ENCODE peak calls at places on chromosomes 12 and 14, in ten cellular contexts. One of them, this sample, is unnamed.

GRCh38 chr14:96415559-96415958 is 23.6 kb downstream of the AK7 start:
- DNase-seq in left ventricle myocardium inferior: no peak
- DNase-seq in sigmoid colon: no peak
- DNase-seq in IMR-90: no peak
- DNase-seq in stomach: no peak
- DNase-seq in spleen: no peak
- DNase-seq in neural progenitor cell: no peak
- DNase-seq in SK-N-MC: no peak
- DNase-seq in tibial artery: no peak
- DNase-seq in astrocyte: no peak
- DNase-seq in this sample: no peak

GRCh38 chr14:29016050-29016900 is 249.7 kb downstream of the FOXG1 start:
- DNase-seq in left ventricle myocardium inferior: no peak
- DNase-seq in sigmoid colon: no peak
- DNase-seq in IMR-90: peak; percentile 51
- DNase-seq in stomach: no peak
- DNase-seq in spleen: no peak
- DNase-seq in neural progenitor cell: peak; percentile 66
- DNase-seq in SK-N-MC: peak; percentile 8
- DNase-seq in tibial artery: no peak
- DNase-seq in astrocyte: peak; percentile 16
- DNase-seq in this sample: no peak

GRCh38 chr12:38123566-38124246 is 192.9 kb upstream of the ALG10B start:
- DNase-seq in left ventricle myocardium inferior: no peak
- DNase-seq in sigmoid colon: no peak
- DNase-seq in IMR-90: no peak
- DNase-seq in stomach: no peak
- DNase-seq in spleen: no peak
- DNase-seq in neural progenitor cell: no peak
- DNase-seq in SK-N-MC: no peak
- DNase-seq in tibial artery: no peak
- DNase-seq in astrocyte: no peak
- DNase-seq in this sample: no peak

GRCh38 chr14:23638414-23639047 is 2.4 kb downstream of the DHRS2 start:
- DNase-seq in left ventricle myocardium inferior: no peak
- DNase-seq in sigmoid colon: no peak
- DNase-seq in IMR-90: no peak
- DNase-seq in stomach: no peak
- DNase-seq in spleen: no peak
- DNase-seq in neural progenitor cell: no peak
- DNase-seq in SK-N-MC: no peak
- DNase-seq in tibial artery: no peak
- DNase-seq in astrocyte: no peak
- DNase-seq in this sample: no peak

GRCh38 chr14:53011053-53011462 is 60.2 kb upstream of the FERMT2 start:
- DNase-seq in left ventricle myocardium inferior: peak; percentile 76
- DNase-seq in sigmoid colon: peak; percentile 93
- DNase-seq in IMR-90: peak; percentile 99
- DNase-seq in stomach: peak; percentile 41
- DNase-seq in spleen: no peak
- DNase-seq in neural progenitor cell: peak; percentile 65
- DNase-seq in SK-N-MC: no peak
- DNase-seq in tibial artery: peak; percentile 83
- DNase-seq in astrocyte: peak; percentile 99
- DNase-seq in this sample: peak; percentile 79

GRCh38 chr12:55717397-55718007 is 1.7 kb downstream of the BLOC1S1 start:
- DNase-seq in left ventricle myocardium inferior: no peak
- DNase-seq in sigmoid colon: no peak
- DNase-seq in IMR-90: peak; percentile 86
- DNase-seq in stomach: no peak
- DNase-seq in spleen: no peak
- DNase-seq in neural progenitor cell: no peak
- DNase-seq in SK-N-MC: no peak
- DNase-seq in tibial artery: no peak
- DNase-seq in astrocyte: peak; percentile 74
- DNase-seq in this sample: no peak

GRCh38 chr14:106185837-106186233 is 659.5 kb downstream of the TMEM121 start:
- DNase-seq in left ventricle myocardium inferior: no peak
- DNase-seq in sigmoid colon: no peak
- DNase-seq in IMR-90: no peak
- DNase-seq in stomach: peak; percentile 45
- DNase-seq in spleen: peak; percentile 83
- DNase-seq in neural progenitor cell: no peak
- DNase-seq in SK-N-MC: no peak
- DNase-seq in tibial artery: no peak
- DNase-seq in astrocyte: no peak
- DNase-seq in this sample: no peak

GRCh38 chr14:80940146-80940545 is 1.4 kb downstream of the CEP128 start:
- DNase-seq in left ventricle myocardium inferior: no peak
- DNase-seq in sigmoid colon: no peak
- DNase-seq in IMR-90: no peak
- DNase-seq in stomach: no peak
- DNase-seq in spleen: no peak
- DNase-seq in neural progenitor cell: no peak
- DNase-seq in SK-N-MC: no peak
- DNase-seq in tibial artery: no peak
- DNase-seq in astrocyte: no peak
- DNase-seq in this sample: no peak

GRCh38 chr12:13595536-13596450 is 385.6 kb downstream of the GRIN2B start:
- DNase-seq in left ventricle myocardium inferior: no peak
- DNase-seq in sigmoid colon: no peak
- DNase-seq in IMR-90: no peak
- DNase-seq in stomach: no peak
- DNase-seq in spleen: no peak
- DNase-seq in neural progenitor cell: no peak
- DNase-seq in SK-N-MC: no peak
- DNase-seq in tibial artery: no peak
- DNase-seq in astrocyte: no peak
- DNase-seq in this sample: no peak
- H3K27ac ChIP-seq in left ventricle myocardium inferior: no peak overlapping the region
- H3K27ac ChIP-seq in sigmoid colon: no peak overlapping the region
- H3K27ac ChIP-seq in IMR-90: no peak overlapping the region
- H3K27ac ChIP-seq in stomach: no peak overlapping the region
- H3K27ac ChIP-seq in spleen: no peak overlapping the region
- H3K27ac ChIP-seq in neural progenitor cell: no peak overlapping the region
- H3K27ac ChIP-seq in SK-N-MC: no peak overlapping the region
- H3K27ac ChIP-seq in tibial artery: no peak overlapping the region
- H3K27ac ChIP-seq in astrocyte: no peak overlapping the region
- H3K27ac ChIP-seq in this sample: no peak overlapping the region

GRCh38 chr14:103110681-103111296 is 12.5 kb upstream of the TNFAIP2 start:
- DNase-seq in left ventricle myocardium inferior: no peak
- DNase-seq in sigmoid colon: no peak
- DNase-seq in IMR-90: peak; percentile 26
- DNase-seq in stomach: peak; percentile 71
- DNase-seq in spleen: no peak
- DNase-seq in neural progenitor cell: no peak
- DNase-seq in SK-N-MC: no peak
- DNase-seq in tibial artery: no peak
- DNase-seq in astrocyte: peak; percentile 35
- DNase-seq in this sample: no peak
- H3K27ac ChIP-seq in left ventricle myocardium inferior: peak overlapping the region; percentile 63
- H3K27ac ChIP-seq in sigmoid colon: peak overlapping the region; percentile 48
- H3K27ac ChIP-seq in IMR-90: peak overlapping the region; percentile 88
- H3K27ac ChIP-seq in stomach: peak overlapping the region; percentile 80
- H3K27ac ChIP-seq in spleen: peak overlapping the region; percentile 62
- H3K27ac ChIP-seq in neural progenitor cell: no peak overlapping the region
- H3K27ac ChIP-seq in SK-N-MC: no peak overlapping the region
- H3K27ac ChIP-seq in tibial artery: no peak overlapping the region
- H3K27ac ChIP-seq in astrocyte: peak overlapping the region; percentile 71
- H3K27ac ChIP-seq in this sample: peak overlapping the region; percentile 46

GRCh38 chr12:4648099-4648498 is 752 bp downstream of the AKAP3 start:
- DNase-seq in left ventricle myocardium inferior: no peak
- DNase-seq in sigmoid colon: no peak
- DNase-seq in IMR-90: no peak
- DNase-seq in stomach: no peak
- DNase-seq in spleen: no peak
- DNase-seq in neural progenitor cell: no peak
- DNase-seq in SK-N-MC: no peak
- DNase-seq in tibial artery: no peak
- DNase-seq in astrocyte: no peak
- DNase-seq in this sample: no peak
- H3K27ac ChIP-seq in left ventricle myocardium inferior: peak overlapping the region; percentile 93
- H3K27ac ChIP-seq in sigmoid colon: peak overlapping the region; percentile 81
- H3K27ac ChIP-seq in IMR-90: peak overlapping the region; percentile 80
- H3K27ac ChIP-seq in stomach: peak overlapping the region; percentile 92
- H3K27ac ChIP-seq in spleen: peak overlapping the region; percentile 88
- H3K27ac ChIP-seq in neural progenitor cell: no peak overlapping the region
- H3K27ac ChIP-seq in SK-N-MC: no peak overlapping the region
- H3K27ac ChIP-seq in tibial artery: peak overlapping the region; percentile 82
- H3K27ac ChIP-seq in astrocyte: peak overlapping the region; percentile 83
- H3K27ac ChIP-seq in this sample: peak overlapping the region; percentile 44

GRCh38 chr14:75069021-75069810 is at the start of gene ZC2HC1C:
- DNase-seq in left ventricle myocardium inferior: peak; percentile 97
- DNase-seq in sigmoid colon: peak; percentile 98
- DNase-seq in IMR-90: peak; percentile 75
- DNase-seq in stomach: peak; percentile 97
- DNase-seq in spleen: peak; percentile 92
- DNase-seq in neural progenitor cell: peak; percentile 95
- DNase-seq in SK-N-MC: no peak
- DNase-seq in tibial artery: peak; percentile 95
- DNase-seq in astrocyte: peak; percentile 74
- DNase-seq in this sample: peak; percentile 88
- H3K27ac ChIP-seq in left ventricle myocardium inferior: peak within 1 kb of the TSS; percentile 96
- H3K27ac ChIP-seq in sigmoid colon: peak within 1 kb of the TSS; percentile 95
- H3K27ac ChIP-seq in IMR-90: peak within 1 kb of the TSS; percentile 77
- H3K27ac ChIP-seq in stomach: peak within 1 kb of the TSS; percentile 92
- H3K27ac ChIP-seq in spleen: peak within 1 kb of the TSS; percentile 81
- H3K27ac ChIP-seq in neural progenitor cell: no peak within 1 kb of the TSS
- H3K27ac ChIP-seq in SK-N-MC: peak within 1 kb of the TSS; percentile 89
- H3K27ac ChIP-seq in tibial artery: peak within 1 kb of the TSS; percentile 89
- H3K27ac ChIP-seq in astrocyte: peak within 1 kb of the TSS; percentile 66
- H3K27ac ChIP-seq in this sample: peak within 1 kb of the TSS; percentile 57

GRCh38 chr14:55418411-55418810 is 6.8 kb upstream of the ATG14 start:
- DNase-seq in left ventricle myocardium inferior: no peak
- DNase-seq in sigmoid colon: no peak
- DNase-seq in IMR-90: no peak
- DNase-seq in stomach: no peak
- DNase-seq in spleen: no peak
- DNase-seq in neural progenitor cell: no peak
- DNase-seq in SK-N-MC: no peak
- DNase-seq in tibial artery: no peak
- DNase-seq in astrocyte: no peak
- DNase-seq in this sample: no peak

GRCh38 chr14:55419663-55420062 is 8.0 kb upstream of the ATG14 start:
- DNase-seq in left ventricle myocardium inferior: no peak
- DNase-seq in sigmoid colon: no peak
- DNase-seq in IMR-90: no peak
- DNase-seq in stomach: no peak
- DNase-seq in spleen: no peak
- DNase-seq in neural progenitor cell: no peak
- DNase-seq in SK-N-MC: no peak
- DNase-seq in tibial artery: no peak
- DNase-seq in astrocyte: no peak
- DNase-seq in this sample: no peak

GRCh38 chr14:55416866-55417265 is 5.2 kb upstream of the ATG14 start:
- DNase-seq in left ventricle myocardium inferior: no peak
- DNase-seq in sigmoid colon: no peak
- DNase-seq in IMR-90: no peak
- DNase-seq in stomach: no peak
- DNase-seq in spleen: no peak
- DNase-seq in neural progenitor cell: peak; percentile 66
- DNase-seq in SK-N-MC: peak; percentile 37
- DNase-seq in tibial artery: no peak
- DNase-seq in astrocyte: no peak
- DNase-seq in this sample: no peak

GRCh38 chr14:55414551-55414950 is 2.9 kb upstream of the ATG14 start:
- DNase-seq in left ventricle myocardium inferior: no peak
- DNase-seq in sigmoid colon: no peak
- DNase-seq in IMR-90: no peak
- DNase-seq in stomach: no peak
- DNase-seq in spleen: no peak
- DNase-seq in neural progenitor cell: no peak
- DNase-seq in SK-N-MC: no peak
- DNase-seq in tibial artery: no peak
- DNase-seq in astrocyte: no peak
- DNase-seq in this sample: no peak

GRCh38 chr14:55417955-55418354 is 6.3 kb upstream of the ATG14 start:
- DNase-seq in left ventricle myocardium inferior: no peak
- DNase-seq in sigmoid colon: no peak
- DNase-seq in IMR-90: no peak
- DNase-seq in stomach: no peak
- DNase-seq in spleen: no peak
- DNase-seq in neural progenitor cell: no peak
- DNase-seq in SK-N-MC: no peak
- DNase-seq in tibial artery: no peak
- DNase-seq in astrocyte: no peak
- DNase-seq in this sample: no peak
- H3K27ac ChIP-seq in left ventricle myocardium inferior: peak overlapping the region; percentile 22
- H3K27ac ChIP-seq in sigmoid colon: no peak overlapping the region
- H3K27ac ChIP-seq in IMR-90: no peak overlapping the region
- H3K27ac ChIP-seq in stomach: no peak overlapping the region
- H3K27ac ChIP-seq in spleen: no peak overlapping the region
- H3K27ac ChIP-seq in neural progenitor cell: no peak overlapping the region
- H3K27ac ChIP-seq in SK-N-MC: no peak overlapping the region
- H3K27ac ChIP-seq in tibial artery: no peak overlapping the region
- H3K27ac ChIP-seq in astrocyte: no peak overlapping the region
- H3K27ac ChIP-seq in this sample: no peak overlapping the region

GRCh38 chr12:25833657-25834056 is 124.8 kb upstream of the RASSF8 start:
- DNase-seq in left ventricle myocardium inferior: no peak
- DNase-seq in sigmoid colon: no peak
- DNase-seq in IMR-90: peak; percentile 68
- DNase-seq in stomach: no peak
- DNase-seq in spleen: no peak
- DNase-seq in neural progenitor cell: no peak
- DNase-seq in SK-N-MC: no peak
- DNase-seq in tibial artery: no peak
- DNase-seq in astrocyte: no peak
- DNase-seq in this sample: no peak

GRCh38 chr12:25835385-25835784 is 123.1 kb upstream of the RASSF8 start:
- DNase-seq in left ventricle myocardium inferior: no peak
- DNase-seq in sigmoid colon: no peak
- DNase-seq in IMR-90: no peak
- DNase-seq in stomach: no peak
- DNase-seq in spleen: no peak
- DNase-seq in neural progenitor cell: no peak
- DNase-seq in SK-N-MC: no peak
- DNase-seq in tibial artery: no peak
- DNase-seq in astrocyte: peak; percentile 25
- DNase-seq in this sample: no peak

GRCh38 chr12:25840678-25841077 is 117.8 kb upstream of the RASSF8 start:
- DNase-seq in left ventricle myocardium inferior: no peak
- DNase-seq in sigmoid colon: no peak
- DNase-seq in IMR-90: peak; percentile 79
- DNase-seq in stomach: no peak
- DNase-seq in spleen: no peak
- DNase-seq in neural progenitor cell: no peak
- DNase-seq in SK-N-MC: no peak
- DNase-seq in tibial artery: no peak
- DNase-seq in astrocyte: peak; percentile 80
- DNase-seq in this sample: no peak

GRCh38 chr12:25839470-25839869 is 119.0 kb upstream of the RASSF8 start:
- DNase-seq in left ventricle myocardium inferior: no peak
- DNase-seq in sigmoid colon: no peak
- DNase-seq in IMR-90: peak; percentile 70
- DNase-seq in stomach: no peak
- DNase-seq in spleen: no peak
- DNase-seq in neural progenitor cell: no peak
- DNase-seq in SK-N-MC: no peak
- DNase-seq in tibial artery: no peak
- DNase-seq in astrocyte: peak; percentile 67
- DNase-seq in this sample: no peak

GRCh38 chr12:25838007-25838406 is 120.5 kb upstream of the RASSF8 start:
- DNase-seq in left ventricle myocardium inferior: no peak
- DNase-seq in sigmoid colon: no peak
- DNase-seq in IMR-90: no peak
- DNase-seq in stomach: no peak
- DNase-seq in spleen: no peak
- DNase-seq in neural progenitor cell: no peak
- DNase-seq in SK-N-MC: no peak
- DNase-seq in tibial artery: no peak
- DNase-seq in astrocyte: no peak
- DNase-seq in this sample: no peak
- H3K27ac ChIP-seq in left ventricle myocardium inferior: no peak overlapping the region
- H3K27ac ChIP-seq in sigmoid colon: no peak overlapping the region
- H3K27ac ChIP-seq in IMR-90: no peak overlapping the region
- H3K27ac ChIP-seq in stomach: no peak overlapping the region
- H3K27ac ChIP-seq in spleen: no peak overlapping the region
- H3K27ac ChIP-seq in neural progenitor cell: no peak overlapping the region
- H3K27ac ChIP-seq in SK-N-MC: no peak overlapping the region
- H3K27ac ChIP-seq in tibial artery: no peak overlapping the region
- H3K27ac ChIP-seq in astrocyte: no peak overlapping the region
- H3K27ac ChIP-seq in this sample: no peak overlapping the region

This sample was measured in RWPE2.